ENCODE peak calls at places on chromosomes 11 and 22, in eight cellular contexts. One of them, this sample, is unnamed.

GRCh38 chr11:48170840-48171233 is 45.8 kb upstream of the OR4B1 start:
- DNase-seq in kidney tubule cell: no peak
- DNase-seq in uterus: no peak
- DNase-seq in cardiac muscle cell: peak
- DNase-seq in kidney: no peak
- DNase-seq in NCI-H1417: no peak
- DNase-seq in chondrocyte: no peak
- DNase-seq in M059J: peak
- DNase-seq in this sample: no peak

GRCh38 chr11:8070417-8071101 is 10.5 kb upstream of the TUB start:
- DNase-seq in kidney tubule cell: peak
- DNase-seq in uterus: no peak
- DNase-seq in cardiac muscle cell: peak
- DNase-seq in kidney: no peak
- DNase-seq in NCI-H1417: peak
- DNase-seq in chondrocyte: no peak
- DNase-seq in M059J: peak
- DNase-seq in this sample: no peak

GRCh38 chr11:7019500-7020182 is 505 bp downstream of the ZNF214 start:
- DNase-seq in kidney tubule cell: peak
- DNase-seq in uterus: peak
- DNase-seq in cardiac muscle cell: peak
- DNase-seq in kidney: peak
- DNase-seq in NCI-H1417: no peak
- DNase-seq in chondrocyte: no peak
- DNase-seq in M059J: peak
- DNase-seq in this sample: peak

GRCh38 chr11:23586188-23586587 is 725.9 kb upstream of the CCDC179 start:
- DNase-seq in kidney tubule cell: no peak
- DNase-seq in uterus: no peak
- DNase-seq in cardiac muscle cell: no peak
- DNase-seq in kidney: no peak
- DNase-seq in NCI-H1417: no peak
- DNase-seq in chondrocyte: no peak
- DNase-seq in M059J: no peak
- DNase-seq in this sample: no peak

GRCh38 chr22:36470162-36470993 is 11.1 kb downstream of the TXN2 start:
- DNase-seq in kidney tubule cell: peak
- DNase-seq in uterus: peak
- DNase-seq in cardiac muscle cell: peak
- DNase-seq in kidney: peak
- DNase-seq in NCI-H1417: peak
- DNase-seq in chondrocyte: no peak
- DNase-seq in M059J: peak
- DNase-seq in this sample: peak

GRCh38 chr22:26631282-26631681 is 9.5 kb downstream of the CRYBA4 start:
- DNase-seq in kidney tubule cell: no peak
- DNase-seq in uterus: no peak
- DNase-seq in cardiac muscle cell: no peak
- DNase-seq in kidney: no peak
- DNase-seq in NCI-H1417: no peak
- DNase-seq in chondrocyte: no peak
- DNase-seq in M059J: no peak
- DNase-seq in this sample: no peak

GRCh38 chr11:118895093-118896039 is 11.7 kb downstream of the CXCR5 start:
- DNase-seq in kidney tubule cell: peak
- DNase-seq in uterus: no peak
- DNase-seq in cardiac muscle cell: no peak
- DNase-seq in kidney: peak
- DNase-seq in NCI-H1417: peak
- DNase-seq in chondrocyte: peak
- DNase-seq in M059J: no peak
- DNase-seq in this sample: peak

GRCh38 chr11:18383388-18384156 is 10.8 kb upstream of the LDHA start:
- DNase-seq in kidney tubule cell: peak
- DNase-seq in uterus: peak
- DNase-seq in cardiac muscle cell: peak
- DNase-seq in kidney: peak
- DNase-seq in NCI-H1417: peak
- DNase-seq in chondrocyte: no peak
- DNase-seq in M059J: peak
- DNase-seq in this sample: peak

GRCh38 chr22:36873614-36874308 is 13.0 kb downstream of the NCF4 start:
- DNase-seq in kidney tubule cell: peak
- DNase-seq in uterus: peak
- DNase-seq in cardiac muscle cell: peak
- DNase-seq in kidney: peak
- DNase-seq in NCI-H1417: peak
- DNase-seq in chondrocyte: no peak
- DNase-seq in M059J: peak
- DNase-seq in this sample: no peak

GRCh38 chr22:39997421-39997820 is 2.7 kb downstream of the FAM83F start:
- DNase-seq in kidney tubule cell: no peak
- DNase-seq in uterus: no peak
- DNase-seq in cardiac muscle cell: no peak
- DNase-seq in kidney: peak
- DNase-seq in NCI-H1417: no peak
- DNase-seq in chondrocyte: no peak
- DNase-seq in M059J: no peak
- DNase-seq in this sample: no peak

GRCh38 chr22:28408702-28409101 is 270.9 kb downstream of the TTC28 start:
- DNase-seq in kidney tubule cell: no peak
- DNase-seq in uterus: no peak
- DNase-seq in cardiac muscle cell: no peak
- DNase-seq in kidney: no peak
- DNase-seq in NCI-H1417: no peak
- DNase-seq in chondrocyte: no peak
- DNase-seq in M059J: no peak
- DNase-seq in this sample: no peak

GRCh38 chr22:24329453-24329852 is 58.8 kb downstream of the SPECC1L start:
- DNase-seq in kidney tubule cell: no peak
- DNase-seq in uterus: no peak
- DNase-seq in cardiac muscle cell: no peak
- DNase-seq in kidney: no peak
- DNase-seq in NCI-H1417: no peak
- DNase-seq in chondrocyte: no peak
- DNase-seq in M059J: no peak
- DNase-seq in this sample: no peak

GRCh38 chr22:35900483-35901168 is 128.0 kb downstream of the RBFOX2 start:
- DNase-seq in kidney tubule cell: peak
- DNase-seq in uterus: no peak
- DNase-seq in cardiac muscle cell: peak
- DNase-seq in kidney: no peak
- DNase-seq in NCI-H1417: no peak
- DNase-seq in chondrocyte: no peak
- DNase-seq in M059J: peak
- DNase-seq in this sample: no peak

GRCh38 chr11:99693941-99694492 is 673.3 kb downstream of the CNTN5 start:
- DNase-seq in kidney tubule cell: peak
- DNase-seq in uterus: no peak
- DNase-seq in cardiac muscle cell: peak
- DNase-seq in kidney: no peak
- DNase-seq in NCI-H1417: peak
- DNase-seq in chondrocyte: no peak
- DNase-seq in M059J: peak
- DNase-seq in this sample: no peak

GRCh38 chr11:84969103-84969502 is 658.0 kb downstream of the DLG2 start:
- DNase-seq in kidney tubule cell: peak
- DNase-seq in uterus: no peak
- DNase-seq in cardiac muscle cell: peak
- DNase-seq in kidney: no peak
- DNase-seq in NCI-H1417: no peak
- DNase-seq in chondrocyte: no peak
- DNase-seq in M059J: no peak
- DNase-seq in this sample: no peak

GRCh38 chr11:2517386-2518064 is 72.7 kb downstream of the KCNQ1 start:
- DNase-seq in kidney tubule cell: no peak
- DNase-seq in uterus: peak
- DNase-seq in cardiac muscle cell: no peak
- DNase-seq in kidney: peak
- DNase-seq in NCI-H1417: no peak
- DNase-seq in chondrocyte: no peak
- DNase-seq in M059J: no peak
- DNase-seq in this sample: peak

GRCh38 chr22:43820671-43821305 is 8.7 kb upstream of the EFCAB6 start:
- DNase-seq in kidney tubule cell: no peak
- DNase-seq in uterus: no peak
- DNase-seq in cardiac muscle cell: no peak
- DNase-seq in kidney: peak
- DNase-seq in NCI-H1417: peak
- DNase-seq in chondrocyte: no peak
- DNase-seq in M059J: no peak
- DNase-seq in this sample: no peak